ENCODE peak calls at places on chromosomes 1 and 21, in seven cellular contexts. O is testis, E is kidney epithelial cell, J is BJ, C is neuronal stem cell, T is thoracic aorta, P is transverse colon. N is an unnamed sample.

GRCh38 chr1:159239551-159240220 is 35.0 kb downstream of the ACKR1 start:
- DNase-seq in O (no peak), E (no peak), J (no peak), C (no peak), T (no peak), P (no peak), N (no peak)

GRCh38 chr1:205446828-205447227 is 9.0 kb downstream of the BLACAT1 start:
- DNase-seq in O (peak; percentile 24), E (no peak), J (no peak), C (no peak), T (no peak), P (no peak), N (no peak)

GRCh38 chr1:182391362-182392044 is at the start of gene GLUL:
- DNase-seq in O (peak; percentile 97), E (peak; percentile 56), J (peak; percentile 63), C (peak; percentile 97), T (peak; percentile 79), P (peak; percentile 95), N (peak; percentile 93)

GRCh38 chr1:85617582-85618237 is 37.1 kb downstream of the CCN1 start:
- DNase-seq in O (no peak), E (no peak), J (no peak), C (no peak), T (no peak), P (no peak), N (no peak)

GRCh38 chr1:204842369-204842768 is 28.3 kb upstream of the NFASC start:
- DNase-seq in O (no peak), E (no peak), J (no peak), C (no peak), T (no peak), P (no peak), N (no peak)

GRCh38 chr1:96365596-96365995 is 356.0 kb upstream of the PTBP2 start:
- DNase-seq in O (no peak), E (no peak), J (no peak), C (no peak), T (no peak), P (no peak), N (no peak)

GRCh38 chr1:218351617-218352438 is 6.7 kb downstream of the TGFB2 start:
- DNase-seq in O (no peak), E (no peak), J (no peak), C (no peak), T (no peak), P (no peak), N (no peak)

GRCh38 chr1:170676628-170677027 is 12.7 kb downstream of the PRRX1 start:
- DNase-seq in O (no peak), E (no peak), J (no peak), C (no peak), T (no peak), P (no peak), N (no peak)

GRCh38 chr1:3298197-3298596 is 156.3 kb upstream of the ARHGEF16 start:
- DNase-seq in O (no peak), E (no peak), J (no peak), C (no peak), T (no peak), P (no peak), N (no peak)

GRCh38 chr1:71027991-71028390 is 19.6 kb downstream of the PTGER3 start:
- DNase-seq in O (no peak), E (no peak), J (no peak), C (no peak), T (no peak), P (no peak), N (no peak)

GRCh38 chr1:157971723-157972122 is 21.7 kb upstream of the KIRREL1 start:
- DNase-seq in O (no peak), E (no peak), J (no peak), C (no peak), T (no peak), P (no peak), N (no peak)

GRCh38 chr1:217272385-217272784 is 358.5 kb downstream of the GPATCH2 start:
- DNase-seq in O (no peak), E (no peak), J (peak; percentile 49), C (no peak), T (no peak), P (no peak), N (no peak)

DNA sequence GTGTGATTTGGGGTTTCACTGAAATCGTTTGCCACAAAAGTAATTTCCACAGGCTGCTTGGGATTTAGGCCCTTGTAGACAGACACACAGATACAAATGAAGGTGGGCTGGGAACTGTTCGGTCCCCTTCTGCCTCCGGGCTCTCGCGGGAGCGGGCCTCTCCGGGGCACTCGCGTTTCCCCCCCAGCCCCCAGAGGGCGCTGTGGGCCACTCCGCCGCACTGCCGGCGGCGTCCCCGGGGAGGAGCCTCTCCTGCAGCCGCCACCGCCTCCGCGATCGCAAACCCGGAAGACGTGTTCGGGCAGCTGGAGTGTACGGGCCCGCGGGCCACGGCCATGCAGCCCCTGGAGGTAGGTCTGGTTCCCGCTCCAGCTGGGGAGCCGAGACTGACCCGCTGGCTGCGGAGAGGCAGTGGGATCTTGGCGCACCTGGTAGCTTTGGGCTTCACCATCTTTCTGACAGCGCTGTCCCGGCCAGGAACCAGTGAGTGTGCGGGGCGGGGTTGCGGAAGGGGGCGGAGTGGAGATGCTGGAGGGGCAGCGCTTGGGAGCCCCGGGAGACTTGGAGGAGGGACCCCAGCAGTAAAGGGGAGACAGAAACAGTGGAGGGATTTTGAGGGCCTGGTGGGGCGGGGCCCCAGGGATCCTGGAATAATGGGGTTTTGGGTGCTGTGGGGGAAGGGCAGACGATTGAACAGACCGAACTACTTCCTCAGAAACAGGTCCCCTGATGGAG is at the start of gene CYB561D1:
- DNase-seq in O (peak; percentile 89), E (no peak), J (no peak), C (peak; percentile 85), T (peak; percentile 60), P (peak; percentile 90), N (peak; percentile 77)
- H3K36me3 ChIP-seq in O (no peaks in the 10 kb centered on the region), E (peaks cover 2% of the 10 kb centered on the region), J (peaks cover 32% of the 10 kb centered on the region), C (peaks cover 16% of the 10 kb centered on the region), T (peaks cover 24% of the 10 kb centered on the region), P (no peaks in the 10 kb centered on the region), N (peaks cover 3% of the 10 kb centered on the region)

GRCh38 chr21:14491269-14491681 is 54.8 kb downstream of the SAMSN1 start:
- DNase-seq in O (no peak), E (no peak), J (no peak), C (no peak), T (no peak), P (no peak), N (no peak)

GRCh38 chr21:14495075-14495474 is 51.0 kb downstream of the SAMSN1 start:
- DNase-seq in O (no peak), E (no peak), J (no peak), C (no peak), T (no peak), P (no peak), N (no peak)

GRCh38 chr21:14493731-14494130 is 52.4 kb downstream of the SAMSN1 start:
- DNase-seq in O (no peak), E (no peak), J (no peak), C (no peak), T (no peak), P (no peak), N (no peak)

GRCh38 chr21:14488805-14489204 is 57.3 kb downstream of the SAMSN1 start:
- DNase-seq in O (no peak), E (no peak), J (no peak), C (no peak), T (no peak), P (no peak), N (no peak)

DNA sequence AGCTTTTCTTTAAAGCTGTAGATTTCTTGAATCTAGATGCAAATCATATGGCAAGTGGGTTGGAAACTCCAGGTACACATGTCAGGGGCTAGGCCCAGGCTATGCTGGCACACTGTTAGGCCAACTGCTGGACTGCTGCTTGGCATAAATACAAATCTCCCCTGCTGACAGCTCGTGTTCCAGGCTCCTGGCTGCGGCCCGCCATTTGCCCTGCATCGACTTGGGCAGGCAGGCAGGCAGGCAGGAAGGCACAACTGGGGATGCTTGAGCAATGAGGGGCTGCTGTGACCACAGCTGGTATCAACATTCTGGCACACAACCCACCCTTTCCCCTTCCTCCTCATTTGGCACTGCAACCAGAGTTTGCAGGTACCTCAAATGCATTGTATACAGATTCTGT is 53.2 kb downstream of the SAMSN1 start:
- DNase-seq in O (no peak), E (no peak), J (no peak), C (no peak), T (no peak), P (no peak), N (no peak)
- H3K36me3 ChIP-seq in O (no peaks in the 10 kb centered on the region), E (no peaks in the 10 kb centered on the region), J (no peaks in the 10 kb centered on the region), C (no peaks in the 10 kb centered on the region), T (no peaks in the 10 kb centered on the region), P (no peaks in the 10 kb centered on the region), N (no peaks in the 10 kb centered on the region)

GRCh38 chr1:23793018-23793781 is 2.3 kb downstream of the LYPLA2 start:
- DNase-seq in O (no peak), E (no peak), J (no peak), C (no peak), T (no peak), P (peak; percentile 72), N (no peak)

GRCh38 chr1:23793861-23794731 is 3.2 kb downstream of the LYPLA2 start:
- DNase-seq in O (no peak), E (no peak), J (no peak), C (no peak), T (no peak), P (no peak), N (no peak)

GRCh38 chr1:23792151-23792945 is 1.4 kb downstream of the LYPLA2 start:
- DNase-seq in O (no peak), E (no peak), J (no peak), C (no peak), T (no peak), P (no peak), N (no peak)

GRCh38 chr1:23790696-23791433 is at the start of gene LYPLA2:
- DNase-seq in O (peak; percentile 97), E (no peak), J (no peak), C (no peak), T (peak; percentile 83), P (peak; percentile 94), N (peak; percentile 95)

DNA sequence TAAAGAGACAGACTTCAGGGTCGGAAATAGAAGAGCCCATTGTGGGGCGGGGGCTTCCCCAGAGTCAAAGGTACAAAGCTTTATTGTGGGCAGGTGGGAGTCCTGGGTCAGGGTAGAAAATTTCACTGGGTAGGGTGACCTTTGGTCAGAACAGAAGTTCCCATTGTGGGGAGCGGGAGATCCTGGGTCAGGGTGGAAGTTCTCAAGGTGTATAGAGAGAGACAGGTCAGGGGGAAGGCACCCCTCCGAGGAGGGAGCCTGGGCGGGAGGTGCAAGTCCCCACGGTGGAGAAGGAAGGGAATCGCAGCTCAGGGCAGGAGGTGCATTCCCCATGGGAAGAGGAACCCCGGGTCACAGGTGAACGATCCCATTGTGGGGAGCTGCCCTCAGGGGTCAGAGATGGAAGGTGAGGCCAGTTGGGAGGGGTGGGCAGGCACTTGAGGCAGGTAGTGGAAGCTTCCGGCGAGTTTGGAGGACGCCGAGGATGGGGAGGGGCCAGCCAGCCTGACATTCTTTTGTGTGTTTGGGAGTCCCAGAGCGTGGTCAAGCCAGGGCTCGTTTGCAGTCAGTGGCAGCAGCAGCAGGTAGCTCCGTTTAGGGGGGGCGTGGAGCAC is 596 bp downstream of the LYPLA2 start:
- DNase-seq in O (no peak), E (no peak), J (no peak), C (no peak), T (no peak), P (peak; percentile 50), N (no peak)
- H3K36me3 ChIP-seq in O (no peaks in the 10 kb centered on the region), E (peaks cover 4% of the 10 kb centered on the region), J (peaks cover 19% of the 10 kb centered on the region), C (peaks cover 22% of the 10 kb centered on the region), T (peaks cover 20% of the 10 kb centered on the region), P (peaks cover 4% of the 10 kb centered on the region), N (no peaks in the 10 kb centered on the region)

DNA sequence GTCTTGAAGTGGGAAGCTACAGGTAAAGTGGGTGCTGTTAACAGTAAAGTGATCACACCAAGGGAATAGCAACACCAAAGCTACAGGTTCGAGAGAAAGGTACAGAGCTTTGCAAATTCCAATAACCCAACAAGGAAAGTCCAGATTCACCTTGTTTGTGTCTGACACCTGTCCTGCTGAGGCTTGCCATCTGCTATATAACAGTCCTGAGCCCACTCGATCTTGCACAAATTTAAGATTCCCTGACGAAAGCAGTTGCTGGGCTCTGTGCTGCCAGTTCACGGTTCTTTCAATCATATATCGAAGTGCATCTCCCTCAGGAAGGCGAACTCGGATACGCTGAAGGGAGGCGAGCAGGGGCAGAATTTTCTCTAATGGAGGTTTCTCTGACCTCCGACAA is 23.0 kb upstream of the SYT2 start:
- DNase-seq in O (no peak), E (no peak), J (no peak), C (no peak), T (no peak), P (no peak), N (no peak)
- H3K36me3 ChIP-seq in O (no peaks in the 10 kb centered on the region), E (peaks cover 4% of the 10 kb centered on the region), J (peaks cover 36% of the 10 kb centered on the region), C (peaks cover 55% of the 10 kb centered on the region), T (peaks cover 58% of the 10 kb centered on the region), P (peaks cover 83% of the 10 kb centered on the region), N (peaks cover 19% of the 10 kb centered on the region)

N was measured in breast epithelium.